ENCODE peak calls at places on chromosomes 2 and 18, in four cellular contexts. One of them, this sample, is unnamed.

GRCh38 chr2:241573741-241574140 is 15.2 kb downstream of the BOK start:
- DNase-seq in natural killer cell: no peak
- DNase-seq in WTC11: no peak
- DNase-seq in endothelial cell: no peak
- DNase-seq in this sample: no peak

GRCh38 chr2:111898703-111899514 is 502 bp downstream of the MERTK start:
- DNase-seq in endothelial cell: peak; percentile 55
- DNase-seq in natural killer cell: peak; percentile 21
- DNase-seq in WTC11: peak; percentile 57
- DNase-seq in this sample: no peak

GRCh38 chr2:226799211-226799975 is at the start of gene IRS1:
- DNase-seq in natural killer cell: peak; percentile 24
- DNase-seq in WTC11: peak; percentile 72
- DNase-seq in endothelial cell: peak; percentile 58
- DNase-seq in this sample: peak; percentile 39

GRCh38 chr2:22904126-22904684 is 480.8 kb upstream of the KLHL29 start:
- DNase-seq in WTC11: peak; percentile 78
- DNase-seq in endothelial cell: peak; percentile 59
- DNase-seq in natural killer cell: no peak
- DNase-seq in this sample: no peak

GRCh38 chr18:67551146-67551545 is 34.6 kb upstream of the DSEL start:
- DNase-seq in natural killer cell: no peak
- DNase-seq in WTC11: no peak
- DNase-seq in endothelial cell: no peak
- DNase-seq in this sample: no peak

GRCh38 chr18:9022397-9023170 is 79.9 kb upstream of the NDUFV2 start:
- DNase-seq in endothelial cell: no peak
- DNase-seq in WTC11: no peak
- DNase-seq in natural killer cell: no peak
- DNase-seq in this sample: no peak

GRCh38 chr2:56580242-56580641 is 396.5 kb downstream of the CCDC85A start:
- DNase-seq in WTC11: no peak
- DNase-seq in natural killer cell: no peak
- DNase-seq in endothelial cell: no peak
- DNase-seq in this sample: no peak

GRCh38 chr2:231764752-231765151 is 16.3 kb downstream of the PDE6D start:
- DNase-seq in WTC11: no peak
- DNase-seq in natural killer cell: no peak
- DNase-seq in endothelial cell: no peak
- DNase-seq in this sample: no peak

GRCh38 chr18:77062518-77063003 is 70.0 kb downstream of the MBP start:
- DNase-seq in natural killer cell: no peak
- DNase-seq in WTC11: no peak
- DNase-seq in endothelial cell: no peak
- DNase-seq in this sample: peak; percentile 80

GRCh38 chr18:961644-962355 is 57.1 kb downstream of the ADCYAP1 start:
- DNase-seq in WTC11: peak; percentile 66
- DNase-seq in endothelial cell: peak; percentile 48
- DNase-seq in natural killer cell: peak; percentile 24
- DNase-seq in this sample: peak; percentile 25

GRCh38 chr18:77127769-77128671 is 4.6 kb downstream of the MBP start:
- DNase-seq in WTC11: no peak
- DNase-seq in natural killer cell: peak; percentile 55
- DNase-seq in endothelial cell: no peak
- DNase-seq in this sample: no peak

GRCh38 chr2:109466674-109467575 is 146.8 kb downstream of the SEPTIN10 start:
- DNase-seq in natural killer cell: no peak
- DNase-seq in WTC11: no peak
- DNase-seq in endothelial cell: no peak
- DNase-seq in this sample: no peak

GRCh38 chr2:137262600-137262999 is 497.3 kb downstream of the THSD7B start:
- DNase-seq in WTC11: no peak
- DNase-seq in natural killer cell: no peak
- DNase-seq in endothelial cell: no peak
- DNase-seq in this sample: no peak

GRCh38 chr2:85914916-85915315 is 26.1 kb upstream of the ST3GAL5 start:
- DNase-seq in endothelial cell: no peak
- DNase-seq in natural killer cell: no peak
- DNase-seq in WTC11: no peak
- DNase-seq in this sample: no peak

GRCh38 chr2:190947139-190947538 is 66.5 kb downstream of the GLS start:
- DNase-seq in endothelial cell: no peak
- DNase-seq in natural killer cell: no peak
- DNase-seq in WTC11: no peak
- DNase-seq in this sample: no peak

GRCh38 chr2:235300368-235301201 is 193.3 kb upstream of the AGAP1 start:
- DNase-seq in endothelial cell: no peak
- DNase-seq in WTC11: no peak
- DNase-seq in natural killer cell: no peak
- DNase-seq in this sample: no peak

GRCh38 chr2:172311921-172312345 is 115.5 kb upstream of the ITGA6 start:
- DNase-seq in WTC11: no peak
- DNase-seq in natural killer cell: no peak
- DNase-seq in endothelial cell: no peak
- DNase-seq in this sample: no peak

GRCh38 chr2:169768262-169768995 is 30.2 kb upstream of the SSB start:
- DNase-seq in endothelial cell: no peak
- DNase-seq in WTC11: peak; percentile 21
- DNase-seq in natural killer cell: no peak
- DNase-seq in this sample: peak; percentile 25

GRCh38 chr2:222249444-222249843 is 49.4 kb downstream of the PAX3 start:
- DNase-seq in endothelial cell: no peak
- DNase-seq in WTC11: no peak
- DNase-seq in natural killer cell: no peak
- DNase-seq in this sample: no peak

GRCh38 chr2:141063410-141063809 is 1067.4 kb downstream of the LRP1B start:
- DNase-seq in endothelial cell: no peak
- DNase-seq in natural killer cell: no peak
- DNase-seq in WTC11: no peak
- DNase-seq in this sample: no peak

GRCh38 chr2:101533611-101534601 is 59.0 kb upstream of the RFX8 start:
- DNase-seq in endothelial cell: no peak
- DNase-seq in natural killer cell: no peak
- DNase-seq in WTC11: peak; percentile 39
- DNase-seq in this sample: no peak

GRCh38 chr2:61436092-61436491 is 34.8 kb downstream of the USP34 start:
- DNase-seq in WTC11: no peak
- DNase-seq in endothelial cell: no peak
- DNase-seq in natural killer cell: no peak
- DNase-seq in this sample: no peak

GRCh38 chr2:46283693-46284092 is 13.5 kb upstream of the EPAS1 start:
- DNase-seq in endothelial cell: no peak
- DNase-seq in WTC11: no peak
- DNase-seq in natural killer cell: no peak
- DNase-seq in this sample: no peak

GRCh38 chr2:166516712-166517303 is 22.8 kb upstream of the SCN7A start:
- DNase-seq in natural killer cell: no peak
- DNase-seq in endothelial cell: peak; percentile 56
- DNase-seq in WTC11: peak; percentile 30
- DNase-seq in this sample: no peak

GRCh38 chr2:237498341-237498740 is 11.3 kb downstream of the MLPH start:
- DNase-seq in endothelial cell: no peak
- DNase-seq in WTC11: no peak
- DNase-seq in natural killer cell: no peak
- DNase-seq in this sample: no peak

GRCh38 chr18:33495278-33495677 is 54.8 kb upstream of the CCDC178 start:
- DNase-seq in natural killer cell: no peak
- DNase-seq in WTC11: peak; percentile 37
- DNase-seq in endothelial cell: peak; percentile 50
- DNase-seq in this sample: no peak

GRCh38 chr18:49094979-49095632 is 144.3 kb upstream of the SMAD7 start:
- DNase-seq in natural killer cell: no peak
- DNase-seq in WTC11: no peak
- DNase-seq in endothelial cell: no peak
- DNase-seq in this sample: no peak

GRCh38 chr2:118058979-118059378 is 29.3 kb upstream of the INSIG2 start:
- DNase-seq in natural killer cell: no peak
- DNase-seq in endothelial cell: no peak
- DNase-seq in WTC11: no peak
- DNase-seq in this sample: no peak

GRCh38 chr2:71950256-71951066 is 197.2 kb downstream of the CYP26B1 start:
- DNase-seq in natural killer cell: no peak
- DNase-seq in WTC11: no peak
- DNase-seq in endothelial cell: no peak
- DNase-seq in this sample: no peak

GRCh38 chr18:34866739-34867138 is 156.6 kb downstream of the DTNA start:
- DNase-seq in WTC11: no peak
- DNase-seq in endothelial cell: no peak
- DNase-seq in natural killer cell: no peak
- DNase-seq in this sample: no peak

GRCh38 chr2:55296393-55296792 is 27.4 kb upstream of the MTIF2 start:
- DNase-seq in WTC11: no peak
- DNase-seq in natural killer cell: no peak
- DNase-seq in endothelial cell: no peak
- DNase-seq in this sample: no peak

GRCh38 chr2:229922449-229923386 is at the start of gene FBXO36:
- DNase-seq in endothelial cell: peak; percentile 85
- DNase-seq in natural killer cell: no peak
- DNase-seq in WTC11: peak; percentile 88
- DNase-seq in this sample: peak; percentile 91

GRCh38 chr18:74682141-74682997 is 84.7 kb downstream of the ZNF407 start:
- DNase-seq in WTC11: no peak
- DNase-seq in endothelial cell: no peak
- DNase-seq in natural killer cell: no peak
- DNase-seq in this sample: no peak

GRCh38 chr18:35005963-35006577 is 35.1 kb upstream of the MAPRE2 start:
- DNase-seq in natural killer cell: no peak
- DNase-seq in WTC11: no peak
- DNase-seq in endothelial cell: peak; percentile 23
- DNase-seq in this sample: no peak

GRCh38 chr2:14759086-14759485 is 126.6 kb downstream of the LRATD1 start:
- DNase-seq in endothelial cell: no peak
- DNase-seq in natural killer cell: no peak
- DNase-seq in WTC11: no peak
- DNase-seq in this sample: no peak

GRCh38 chr2:176814740-176815367 is 397.7 kb upstream of the HNRNPA3 start:
- DNase-seq in natural killer cell: no peak
- DNase-seq in endothelial cell: no peak
- DNase-seq in WTC11: no peak
- DNase-seq in this sample: no peak

GRCh38 chr2:102703748-102704147 is 58.1 kb upstream of the TMEM182 start:
- DNase-seq in natural killer cell: no peak
- DNase-seq in WTC11: no peak
- DNase-seq in endothelial cell: peak; percentile 16
- DNase-seq in this sample: no peak
- TF ChIP-seq CTCF in natural killer cell: no peak
- TF ChIP-seq CTCF in WTC11: no peak
- TF ChIP-seq CTCF in endothelial cell: peak; percentile 19
- TF ChIP-seq CTCF in this sample: peak; percentile 47

GRCh38 chr2:12047761-12048160 is 301.3 kb downstream of the LPIN1 start:
- DNase-seq in endothelial cell: no peak
- DNase-seq in WTC11: no peak
- DNase-seq in natural killer cell: no peak
- DNase-seq in this sample: no peak

GRCh38 chr2:12051831-12052230 is 305.4 kb downstream of the LPIN1 start:
- DNase-seq in WTC11: no peak
- DNase-seq in natural killer cell: no peak
- DNase-seq in endothelial cell: no peak
- DNase-seq in this sample: no peak

GRCh38 chr2:12048551-12048950 is 302.1 kb downstream of the LPIN1 start:
- DNase-seq in WTC11: peak; percentile 35
- DNase-seq in endothelial cell: peak; percentile 30
- DNase-seq in natural killer cell: no peak
- DNase-seq in this sample: no peak

GRCh38 chr2:12052771-12053170 is 306.3 kb downstream of the LPIN1 start:
- DNase-seq in endothelial cell: no peak
- DNase-seq in natural killer cell: no peak
- DNase-seq in WTC11: no peak
- DNase-seq in this sample: no peak

DNA sequence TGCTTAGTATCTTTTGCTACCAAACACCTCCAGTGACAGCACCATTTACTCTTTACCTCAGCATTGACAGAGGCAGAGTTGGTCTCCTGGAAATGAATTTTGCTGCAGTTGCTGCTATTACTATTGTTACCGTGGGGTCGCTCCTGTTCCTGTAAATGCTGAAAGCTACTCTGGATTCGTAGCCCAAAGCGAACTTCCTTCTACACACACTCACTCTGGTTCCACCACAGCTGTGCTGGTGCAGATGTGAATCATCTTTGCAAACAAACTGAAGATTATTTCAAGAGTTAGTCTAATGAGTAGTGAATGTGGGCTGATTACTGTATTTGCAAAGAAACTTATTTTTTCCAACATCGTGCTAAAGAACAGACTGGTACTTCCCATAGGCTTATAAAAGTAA is 303.9 kb downstream of the LPIN1 start:
- DNase-seq in endothelial cell: no peak
- DNase-seq in natural killer cell: no peak
- DNase-seq in WTC11: no peak
- DNase-seq in this sample: no peak
- TF ChIP-seq CTCF in endothelial cell: no peak
- TF ChIP-seq CTCF in natural killer cell: no peak
- TF ChIP-seq CTCF in WTC11: no peak
- TF ChIP-seq CTCF in this sample: no peak

DNA sequence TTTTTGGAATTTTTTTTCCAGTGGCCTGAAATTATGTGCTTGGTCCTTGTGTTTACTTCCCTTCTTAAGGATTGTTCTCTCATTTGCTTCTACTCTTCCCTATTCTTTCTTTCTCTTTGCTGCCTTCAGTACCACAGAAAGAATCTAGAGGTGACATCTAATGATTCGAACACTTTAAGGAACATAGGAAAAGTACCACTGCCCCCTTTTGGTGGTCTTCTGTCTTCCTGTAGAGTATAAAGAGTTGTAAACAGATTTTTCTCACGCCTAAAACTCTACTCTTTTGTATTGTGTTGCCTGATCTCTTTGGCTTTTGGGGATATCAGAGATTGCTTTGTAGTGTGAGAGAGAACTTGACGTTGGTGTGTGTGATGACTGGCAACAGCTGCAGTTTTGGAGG is 7.0 kb upstream of the SCTR start:
- DNase-seq in endothelial cell: no peak
- DNase-seq in natural killer cell: no peak
- DNase-seq in WTC11: no peak
- DNase-seq in this sample: no peak
- TF ChIP-seq CTCF in endothelial cell: no peak
- TF ChIP-seq CTCF in natural killer cell: no peak
- TF ChIP-seq CTCF in WTC11: peak; percentile 32
- TF ChIP-seq CTCF in this sample: no peak

GRCh38 chr18:45014047-45014501 is 333.4 kb downstream of the SETBP1 start:
- DNase-seq in WTC11: peak; percentile 57
- DNase-seq in endothelial cell: no peak
- DNase-seq in natural killer cell: no peak
- DNase-seq in this sample: no peak
- TF ChIP-seq CTCF in WTC11: no peak
- TF ChIP-seq CTCF in endothelial cell: peak; percentile 33
- TF ChIP-seq CTCF in natural killer cell: no peak
- TF ChIP-seq CTCF in this sample: no peak

This sample was measured in CD4-positive, alpha-beta T cell.